ENCODE peak calls at places on chromosomes 3 and 15, in ten cellular contexts. S is cardiac fibroblast; K is OCI-LY7; G is AG04450; R is left lung; T is activated CD8-positive, alpha-beta memory T cell treated with anti-CD3 and anti-CD28 coated beads for 24 hours; P is fibroblast of the aortic adventitia; I is KBM-7; W is stimulated activated CD4-positive, alpha-beta T cell treated with anti-CD3 and anti-CD28 coated beads, Interleukin-2, amount 100 ng/mL, for 48 hours; Q is naive thymus-derived CD4-positive, alpha-beta T cell. V is an unnamed sample.

GRCh38 chr3:37526511-37526910 is 335.2 kb upstream of the CTDSPL start:
- DNase-seq in G (peak), W (no peak), P (peak), Q (no peak), T (no peak), K (no peak), S (peak), I (no peak), R (no peak), V (peak)

GRCh38 chr3:144314946-144315345 is 343.3 kb downstream of the DIPK2A start:
- DNase-seq in K (no peak), T (no peak), S (no peak), I (no peak), W (no peak), Q (no peak), G (no peak), P (no peak), R (no peak), V (no peak)

GRCh38 chr3:141237701-141238521 is 6.3 kb downstream of the PXYLP1 start:
- DNase-seq in G (no peak), Q (no peak), K (no peak), R (peak), W (no peak), S (no peak), P (no peak), I (no peak), T (no peak), V (no peak)

GRCh38 chr15:90187257-90187868 is 13.8 kb upstream of the SEMA4B start:
- DNase-seq in W (no peak), R (no peak), P (no peak), S (no peak), I (no peak), G (no peak), K (no peak), Q (no peak), T (no peak), V (no peak)

GRCh38 chr3:187066228-187066995 is 72.9 kb downstream of the RPL39L start:
- DNase-seq in R (no peak), P (peak), Q (no peak), S (peak), I (peak), T (peak), G (no peak), K (peak), W (no peak), V (no peak)

GRCh38 chr3:128070898-128071591 is 18.8 kb downstream of the SEC61A1 start:
- DNase-seq in T (no peak), Q (no peak), K (no peak), I (no peak), G (no peak), P (no peak), R (no peak), S (no peak), W (no peak), V (no peak)

GRCh38 chr3:127822836-127823589 is 698 bp upstream of the MGLL start:
- DNase-seq in K (no peak), W (no peak), R (peak), T (peak), S (peak), G (no peak), Q (peak), I (no peak), P (peak), V (peak)

GRCh38 chr15:52796742-52797515 is 6.8 kb upstream of the ONECUT1 start:
- DNase-seq in Q (no peak), P (no peak), I (no peak), S (no peak), W (no peak), G (no peak), K (no peak), T (no peak), R (no peak), V (no peak)

GRCh38 chr3:48592519-48593087 is 2.5 kb downstream of the COL7A1 start:
- DNase-seq in G (no peak), K (no peak), P (no peak), W (no peak), I (no peak), T (no peak), R (peak), Q (no peak), S (peak), V (no peak)

GRCh38 chr3:123755085-123755484 is 129.0 kb downstream of the MYLK start:
- DNase-seq in I (no peak), K (no peak), S (no peak), P (no peak), Q (no peak), W (no peak), R (no peak), G (no peak), T (no peak), V (no peak)

GRCh38 chr3:57691411-57692133 is 1.3 kb downstream of the DENND6A start:
- DNase-seq in W (no peak), K (peak), T (peak), Q (peak), I (peak), S (peak), G (no peak), P (peak), R (no peak), V (no peak)

GRCh38 chr3:4865714-4866113 is 113.5 kb upstream of the BHLHE40 start:
- DNase-seq in G (no peak), K (no peak), R (no peak), W (no peak), Q (no peak), T (no peak), P (no peak), S (peak), I (no peak), V (no peak)

GRCh38 chr15:41546846-41547786 is 3.1 kb upstream of the RPAP1 start:
- DNase-seq in I (no peak), T (no peak), W (no peak), R (peak), G (no peak), P (peak), K (no peak), Q (no peak), S (peak), V (no peak)

GRCh38 chr3:158659454-158660237 is 12.8 kb downstream of the LXN start:
- DNase-seq in G (peak), Q (peak), I (peak), R (no peak), P (peak), T (no peak), K (peak), S (peak), W (peak), V (no peak)

GRCh38 chr3:10783360-10784346 is 32.4 kb upstream of the SLC6A11 start:
- DNase-seq in T (no peak), P (peak), Q (no peak), S (peak), K (peak), R (no peak), I (peak), W (peak), G (no peak), V (no peak)

GRCh38 chr3:52787672-52788625 is 6.6 kb upstream of the ITIH3 start:
- DNase-seq in P (peak), S (no peak), K (no peak), W (no peak), Q (no peak), G (no peak), T (no peak), R (peak), I (no peak), V (peak)

GRCh38 chr3:133895208-133896001 is at the start of gene RAB6B:
- DNase-seq in T (no peak), S (peak), G (no peak), W (no peak), Q (no peak), K (no peak), R (no peak), P (peak), I (peak), V (peak)

GRCh38 chr3:187136936-187137335 is 2.4 kb downstream of the RPL39L start:
- DNase-seq in Q (no peak), S (peak), I (no peak), T (no peak), P (peak), W (no peak), K (no peak), G (peak), R (no peak), V (no peak)

GRCh38 chr3:62928256-62928655 is 53.0 kb upstream of the CADPS start:
- DNase-seq in R (no peak), S (no peak), Q (no peak), I (no peak), G (no peak), T (no peak), K (no peak), W (no peak), P (no peak), V (no peak)

GRCh38 chr3:179179979-179180758 is 32.0 kb downstream of the PIK3CA start:
- DNase-seq in Q (no peak), T (no peak), R (no peak), W (no peak), I (no peak), S (peak), P (peak), G (no peak), K (no peak), V (no peak)

GRCh38 chr3:133264920-133265319 is 134.9 kb upstream of the BFSP2 start:
- DNase-seq in W (no peak), R (no peak), K (no peak), T (no peak), S (no peak), Q (no peak), P (no peak), I (no peak), G (no peak), V (no peak)

GRCh38 chr3:13419356-13420050 is 619 bp downstream of the NUP210 start:
- DNase-seq in I (peak), G (no peak), T (peak), R (peak), S (no peak), Q (peak), W (peak), K (peak), P (no peak), V (peak)

GRCh38 chr3:66428733-66429132 is 72.1 kb downstream of the LRIG1 start:
- DNase-seq in T (no peak), I (no peak), G (peak), W (no peak), Q (no peak), S (peak), K (no peak), P (peak), R (no peak), V (peak)

GRCh38 chr3:73485877-73486311 is 138.8 kb downstream of the PDZRN3 start:
- DNase-seq in K (no peak), G (no peak), P (no peak), R (no peak), S (no peak), T (no peak), W (no peak), Q (no peak), I (no peak), V (no peak)

GRCh38 chr15:57205027-57205855 is 171.1 kb upstream of the CGNL1 start:
- DNase-seq in S (no peak), Q (no peak), R (no peak), G (no peak), I (no peak), K (no peak), T (no peak), W (no peak), P (no peak), V (no peak)

GRCh38 chr3:46894256-46894655 is 16.7 kb downstream of the PTH1R start:
- DNase-seq in R (no peak), P (no peak), I (no peak), K (no peak), S (no peak), W (no peak), Q (no peak), T (no peak), G (no peak), V (peak)

V was measured in aorta.